ENCODE peak calls at places on chromosomes 5 and 9, in five cellular contexts. J is right atrium auricular region, I is psoas muscle, U is tibial nerve, E is heart right ventricle. W is an unnamed sample.

GRCh38 chr9:102867488-102867887 is 127.6 kb upstream of the CYLC2 start:
- DNase-seq in J (no peak), I (no peak), U (no peak), E (peak; percentile 16), W (no peak)

GRCh38 chr5:90055831-90056328 is 353.7 kb downstream of the CETN3 start:
- DNase-seq in J (no peak), I (no peak), U (no peak), E (no peak), W (no peak)

GRCh38 chr9:111250836-111251452 is 79.1 kb downstream of the OR2K2 start:
- DNase-seq in J (no peak), I (no peak), U (no peak), E (no peak), W (no peak)

GRCh38 chr5:111254613-111255012 is 30.4 kb downstream of the CAMK4 start:
- DNase-seq in J (no peak), I (no peak), U (no peak), E (no peak), W (no peak)

GRCh38 chr5:74954919-74955318 is 88.7 kb upstream of the FAM169A start:
- DNase-seq in J (no peak), I (no peak), U (no peak), E (no peak), W (no peak)

GRCh38 chr9:7246917-7247538 is 489.3 kb downstream of the KDM4C start:
- DNase-seq in J (no peak), I (no peak), U (no peak), E (no peak), W (no peak)

GRCh38 chr9:21615018-21615417 is 132.9 kb upstream of the IFNE start:
- DNase-seq in J (no peak), I (no peak), U (no peak), E (no peak), W (no peak)

GRCh38 chr5:129358069-129358468 is 102.0 kb upstream of the ADAMTS19 start:
- DNase-seq in J (no peak), I (no peak), U (no peak), E (no peak), W (no peak)

GRCh38 chr5:115558388-115558956 is 13.9 kb upstream of the FEM1C start:
- DNase-seq in J (no peak), I (no peak), U (no peak), E (no peak), W (no peak)

GRCh38 chr9:84075004-84075403 is 94.4 kb downstream of the RMI1 start:
- DNase-seq in J (no peak), I (no peak), U (no peak), E (no peak), W (no peak)

GRCh38 chr5:36777105-36777757 is 99.3 kb upstream of the NIPBL start:
- DNase-seq in J (no peak), I (no peak), U (no peak), E (peak; percentile 16), W (no peak)

GRCh38 chr9:12774861-12775367 is at the start of gene LURAP1L:
- DNase-seq in J (peak; percentile 67), I (no peak), U (no peak), E (peak; percentile 48), W (peak; percentile 33)

GRCh38 chr9:69131682-69132081 is 42.4 kb upstream of the TJP2 start:
- DNase-seq in J (no peak), I (peak; percentile 30), U (no peak), E (peak; percentile 3), W (no peak)

GRCh38 chr5:99317136-99317535 is 388.3 kb upstream of the CHD1 start:
- DNase-seq in J (no peak), I (no peak), U (no peak), E (no peak), W (no peak)
- H3K27ac ChIP-seq in J (no peak overlapping the region), I (no peak overlapping the region), U (no peak overlapping the region), E (no peak overlapping the region), W (no peak overlapping the region)

GRCh38 chr9:113657765-113658564 is 194.4 kb downstream of the RGS3 start:
- DNase-seq in J (peak; percentile 86), I (peak; percentile 82), U (peak; percentile 64), E (peak; percentile 88), W (peak; percentile 58)
- H3K27ac ChIP-seq in J (no peak overlapping the region), I (no peak overlapping the region), U (no peak overlapping the region), E (peak overlapping the region; percentile 42), W (no peak overlapping the region)

GRCh38 chr5:120151825-120152224 is 312.3 kb upstream of the PRR16 start:
- DNase-seq in J (no peak), I (no peak), U (no peak), E (no peak), W (no peak)
- H3K27ac ChIP-seq in J (peak overlapping the region; percentile 16), I (no peak overlapping the region), U (no peak overlapping the region), E (no peak overlapping the region), W (no peak overlapping the region)

DNA sequence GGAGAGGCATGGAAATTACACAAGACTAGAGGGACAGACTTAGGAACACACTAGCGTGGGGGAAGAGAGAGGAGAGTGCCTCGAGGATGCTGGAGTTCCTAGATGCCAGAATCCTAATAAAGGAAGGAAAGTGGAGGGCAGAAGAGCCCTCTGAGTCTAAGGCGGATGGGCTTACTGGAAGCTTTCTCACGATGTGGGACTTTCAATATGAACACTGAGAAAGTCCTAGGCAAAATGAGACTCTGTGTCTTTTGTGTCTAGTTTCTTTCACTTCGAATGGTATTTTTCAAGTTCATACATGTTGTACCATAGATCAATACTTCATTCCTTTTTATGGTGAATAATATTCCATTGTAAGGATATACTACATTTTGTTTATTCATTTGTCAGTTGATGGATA is 239.4 kb downstream of the NSG2 start:
- DNase-seq in J (no peak), I (no peak), U (no peak), E (no peak), W (no peak)
- H3K27ac ChIP-seq in J (no peak overlapping the region), I (no peak overlapping the region), U (no peak overlapping the region), E (no peak overlapping the region), W (no peak overlapping the region)

GRCh38 chr5:173330856-173331206 is 2.6 kb upstream of the STC2 start:
- DNase-seq in J (no peak), I (no peak), U (no peak), E (no peak), W (no peak)
- H3K27ac ChIP-seq in J (peak overlapping the region; percentile 81), I (no peak overlapping the region), U (no peak overlapping the region), E (no peak overlapping the region), W (no peak overlapping the region)

GRCh38 chr9:136010615-136011341 is 49.6 kb upstream of the UBAC1 start:
- DNase-seq in J (no peak), I (peak; percentile 28), U (no peak), E (no peak), W (no peak)
- H3K27ac ChIP-seq in J (no peak overlapping the region), I (no peak overlapping the region), U (peak overlapping the region; percentile 85), E (peak overlapping the region; percentile 83), W (no peak overlapping the region)

GRCh38 chr5:177497297-177498012 is at the start of gene PDLIM7:
- DNase-seq in J (peak; percentile 97), I (peak; percentile 96), U (peak; percentile 97), E (peak; percentile 95), W (no peak)
- H3K27ac ChIP-seq in J (peak within 1 kb of the TSS; percentile 97), I (peak within 1 kb of the TSS; percentile 94), U (peak within 1 kb of the TSS; percentile 93), E (peak within 1 kb of the TSS; percentile 94), W (no peak within 1 kb of the TSS)

GRCh38 chr5:142905375-142905774 is 135.2 kb downstream of the ARHGAP26 start:
- DNase-seq in J (no peak), I (no peak), U (no peak), E (no peak), W (no peak)
- H3K27ac ChIP-seq in J (no peak overlapping the region), I (no peak overlapping the region), U (no peak overlapping the region), E (no peak overlapping the region), W (no peak overlapping the region)